ENCODE peak calls at places on chromosomes 12 and 14, in nine cellular contexts. R is kidney tubule cell; Z is stomach; O is DMS153; Y is head of caudate nucleus; M is astrocyte of the hippocampus; A is stimulated activated CD4-positive, alpha-beta T cell treated with anti-CD3 and anti-CD28 coated beads, TNF-alpha, amount 100 ng/mL, for 4 hours; N is Calu3; I is AML-193. K is an unnamed sample.
A peak's percentile ranks its signal among the peaks of the same experiment; 100 is the strongest.

GRCh38 chr12:113725557-113725876 is 240.6 kb downstream of the RBM19 start:
- DNase-seq in I (no peak), Y (no peak), O (no peak), N (no peak), R (no peak), Z (no peak), M (no peak), A (no peak), K (no peak)

GRCh38 chr12:26735249-26735639 is 97.8 kb downstream of the ITPR2 start:
- DNase-seq in N (no peak), Z (no peak), R (no peak), A (no peak), Y (no peak), O (no peak), I (no peak), M (no peak), K (no peak)

GRCh38 chr14:92386637-92387036 is 63.7 kb downstream of the SLC24A4 start:
- DNase-seq in O (no peak), R (no peak), M (no peak), I (no peak), N (no peak), A (no peak), Z (no peak), Y (no peak), K (no peak)

GRCh38 chr14:51131516-51131915 is 36.6 kb upstream of the TRIM9 start:
- DNase-seq in M (no peak), O (no peak), I (no peak), Y (no peak), N (peak; percentile 25), R (no peak), A (no peak), Z (no peak), K (no peak)

GRCh38 chr14:68548194-68549056 is 244.4 kb downstream of the ZFP36L1 start:
- DNase-seq in A (no peak), Z (peak; percentile 48), N (no peak), Y (peak; percentile 47), O (no peak), M (peak; percentile 98), I (no peak), R (peak; percentile 89), K (peak; percentile 98)

GRCh38 chr12:120061815-120062214 is 54.7 kb downstream of the RAB35 start:
- DNase-seq in O (no peak), Y (no peak), N (no peak), I (no peak), A (no peak), Z (no peak), R (no peak), M (no peak), K (no peak)

GRCh38 chr14:56205906-56206305 is 87.7 kb downstream of the PELI2 start:
- DNase-seq in I (peak; percentile 72), N (no peak), A (no peak), O (peak; percentile 23), Y (no peak), M (no peak), R (peak; percentile 53), Z (no peak), K (no peak)

GRCh38 chr14:89429206-89430091 is 12.4 kb upstream of the FOXN3 start:
- DNase-seq in R (peak; percentile 79), A (no peak), Y (no peak), M (peak; percentile 89), N (no peak), Z (no peak), O (peak; percentile 69), I (peak; percentile 38), K (peak; percentile 65)

GRCh38 chr12:51898937-51899336 is 8.4 kb upstream of the ACVRL1 start:
- DNase-seq in Z (no peak), M (no peak), O (no peak), A (no peak), Y (no peak), N (no peak), R (no peak), I (no peak), K (peak; percentile 80)

GRCh38 chr12:48183876-48184548 is 568 bp downstream of the CCDC184 start:
- DNase-seq in R (no peak), Z (no peak), Y (no peak), A (no peak), N (peak; percentile 6), I (no peak), O (no peak), M (peak; percentile 11), K (peak; percentile 11)

GRCh38 chr12:17588968-17589367 is 501.0 kb downstream of the RERGL start:
- DNase-seq in Z (no peak), Y (no peak), I (peak; percentile 37), R (peak; percentile 39), A (no peak), M (no peak), O (no peak), N (peak; percentile 8), K (peak; percentile 13)

GRCh38 chr14:54251356-54251755 is 145.5 kb upstream of the CDKN3 start:
- DNase-seq in R (no peak), A (no peak), O (no peak), Y (no peak), N (no peak), M (peak; percentile 63), Z (peak; percentile 66), I (no peak), K (peak; percentile 66)

GRCh38 chr12:104877107-104877705 is 80.9 kb downstream of the SLC41A2 start:
- DNase-seq in I (peak; percentile 51), R (peak; percentile 15), M (peak; percentile 71), Z (peak; percentile 26), N (peak; percentile 46), O (no peak), Y (peak; percentile 24), A (no peak), K (peak; percentile 26)

GRCh38 chr12:95164656-95165055 is 52.6 kb downstream of the FGD6 start:
- DNase-seq in Z (no peak), N (no peak), R (peak; percentile 25), O (no peak), Y (no peak), I (no peak), M (no peak), A (no peak), K (no peak)

GRCh38 chr12:32586390-32586789 is 92.7 kb upstream of the DNM1L start:
- DNase-seq in A (no peak), I (peak; percentile 18), M (peak; percentile 33), Z (no peak), Y (no peak), N (no peak), O (no peak), R (peak; percentile 66), K (peak; percentile 74)

GRCh38 chr12:104296718-104297117 is 6.8 kb upstream of the EID3 start:
- DNase-seq in A (no peak), R (no peak), I (no peak), Z (no peak), O (no peak), M (no peak), N (no peak), Y (no peak), K (no peak)

GRCh38 chr14:28297559-28297958 is 469.0 kb upstream of the FOXG1 start:
- DNase-seq in Z (no peak), I (no peak), Y (peak; percentile 25), M (peak; percentile 19), R (no peak), O (no peak), A (no peak), N (no peak), K (no peak)

GRCh38 chr12:123264642-123265041 is 7.0 kb downstream of the CDK2AP1 start:
- DNase-seq in Y (no peak), M (no peak), N (no peak), A (no peak), O (no peak), R (no peak), I (peak; percentile 34), Z (no peak), K (no peak)

GRCh38 chr12:497501-498160 is 37.9 kb downstream of the B4GALNT3 start:
- DNase-seq in R (peak; percentile 12), M (peak; percentile 44), O (no peak), A (no peak), Y (no peak), N (no peak), I (no peak), Z (peak; percentile 23), K (no peak)

GRCh38 chr12:66092559-66093269 is 37.8 kb downstream of the LLPH start:
- DNase-seq in R (peak; percentile 83), I (no peak), M (peak; percentile 17), Y (no peak), O (no peak), A (no peak), N (peak; percentile 72), Z (no peak), K (peak; percentile 68)

GRCh38 chr14:36662543-36663403 is 1.1 kb downstream of the PAX9 start:
- DNase-seq in M (peak; percentile 33), N (no peak), I (no peak), A (no peak), Z (no peak), Y (no peak), R (peak; percentile 46), O (no peak), K (peak; percentile 80)

GRCh38 chr12:104974626-104975290 is 11.4 kb upstream of the NOPCHAP1 start:
- DNase-seq in M (no peak), R (peak; percentile 35), N (no peak), Y (no peak), O (no peak), Z (no peak), A (no peak), I (peak; percentile 21), K (peak; percentile 30)

GRCh38 chr12:53115112-53115890 is 12.0 kb downstream of the SOAT2 start:
- DNase-seq in O (no peak), N (no peak), A (no peak), Y (no peak), R (no peak), M (no peak), Z (no peak), I (no peak), K (no peak)

GRCh38 chr12:62375603-62376002 is 91.0 kb upstream of the MON2 start:
- DNase-seq in R (no peak), O (no peak), I (no peak), M (no peak), Y (no peak), Z (no peak), A (no peak), N (no peak), K (no peak)

GRCh38 chr12:69688021-69688420 is 11.1 kb downstream of the BEST3 start:
- DNase-seq in R (peak; percentile 91), Z (no peak), M (peak; percentile 57), N (no peak), Y (no peak), A (no peak), I (no peak), O (no peak), K (no peak)

GRCh38 chr12:53051881-53052412 is 2.1 kb downstream of the TNS2 start:
- DNase-seq in Z (no peak), R (no peak), Y (peak; percentile 15), A (no peak), M (no peak), N (no peak), I (no peak), O (no peak), K (no peak)

GRCh38 chr12:112381421-112381897 is 772 bp downstream of the HECTD4 start:
- DNase-seq in I (no peak), A (no peak), M (peak; percentile 57), R (peak; percentile 38), Z (peak; percentile 27), N (peak; percentile 34), Y (no peak), O (no peak), K (peak; percentile 16)

K was measured in Daoy.